ENCODE peak calls at places on chromosomes 2 and 18, in six cellular contexts. One of them, this sample, is unnamed.

GRCh38 chr2:156399950-156400703 is 36.1 kb upstream of the GPD2 start:
- DNase-seq in ecto neural progenitor cell: peak
- DNase-seq in fibroblast of mammary gland: peak
- DNase-seq in WERI-Rb-1: peak
- DNase-seq in caudate nucleus: peak
- DNase-seq in CD4-positive, CD25-positive, alpha-beta regulatory T cell: no peak
- DNase-seq in this sample: peak

GRCh38 chr2:105777071-105777482 is 32.4 kb downstream of the NCK2 start:
- DNase-seq in ecto neural progenitor cell: no peak
- DNase-seq in fibroblast of mammary gland: no peak
- DNase-seq in WERI-Rb-1: no peak
- DNase-seq in caudate nucleus: no peak
- DNase-seq in CD4-positive, CD25-positive, alpha-beta regulatory T cell: no peak
- DNase-seq in this sample: no peak

GRCh38 chr2:215465246-215465645 is 29.4 kb upstream of the FN1 start:
- DNase-seq in ecto neural progenitor cell: no peak
- DNase-seq in fibroblast of mammary gland: no peak
- DNase-seq in WERI-Rb-1: no peak
- DNase-seq in caudate nucleus: no peak
- DNase-seq in CD4-positive, CD25-positive, alpha-beta regulatory T cell: no peak
- DNase-seq in this sample: no peak

GRCh38 chr18:50374170-50374752 is 585 bp upstream of the SKA1 start:
- DNase-seq in ecto neural progenitor cell: no peak
- DNase-seq in fibroblast of mammary gland: no peak
- DNase-seq in WERI-Rb-1: no peak
- DNase-seq in caudate nucleus: no peak
- DNase-seq in CD4-positive, CD25-positive, alpha-beta regulatory T cell: no peak
- DNase-seq in this sample: peak

GRCh38 chr2:119696494-119697030 is 17.6 kb downstream of the TMEM177 start:
- DNase-seq in ecto neural progenitor cell: no peak
- DNase-seq in fibroblast of mammary gland: no peak
- DNase-seq in WERI-Rb-1: no peak
- DNase-seq in caudate nucleus: no peak
- DNase-seq in CD4-positive, CD25-positive, alpha-beta regulatory T cell: no peak
- DNase-seq in this sample: no peak

GRCh38 chr2:108403494-108403893 is 25.7 kb downstream of the SULT1C4 start:
- DNase-seq in ecto neural progenitor cell: peak
- DNase-seq in fibroblast of mammary gland: peak
- DNase-seq in WERI-Rb-1: no peak
- DNase-seq in caudate nucleus: no peak
- DNase-seq in CD4-positive, CD25-positive, alpha-beta regulatory T cell: no peak
- DNase-seq in this sample: no peak

GRCh38 chr2:191180712-191181111 is 29.9 kb upstream of the STAT4 start:
- DNase-seq in ecto neural progenitor cell: no peak
- DNase-seq in fibroblast of mammary gland: peak
- DNase-seq in WERI-Rb-1: no peak
- DNase-seq in caudate nucleus: no peak
- DNase-seq in CD4-positive, CD25-positive, alpha-beta regulatory T cell: no peak
- DNase-seq in this sample: no peak

GRCh38 chr2:30402441-30403182 is 44.4 kb upstream of the LCLAT1 start:
- DNase-seq in ecto neural progenitor cell: no peak
- DNase-seq in fibroblast of mammary gland: no peak
- DNase-seq in WERI-Rb-1: no peak
- DNase-seq in caudate nucleus: no peak
- DNase-seq in CD4-positive, CD25-positive, alpha-beta regulatory T cell: no peak
- DNase-seq in this sample: no peak

GRCh38 chr2:164737612-164738081 is 104.0 kb downstream of the COBLL1 start:
- DNase-seq in ecto neural progenitor cell: peak
- DNase-seq in fibroblast of mammary gland: peak
- DNase-seq in WERI-Rb-1: peak
- DNase-seq in caudate nucleus: no peak
- DNase-seq in CD4-positive, CD25-positive, alpha-beta regulatory T cell: no peak
- DNase-seq in this sample: peak

GRCh38 chr2:120323214-120323613 is 22.7 kb upstream of the INHBB start:
- DNase-seq in ecto neural progenitor cell: no peak
- DNase-seq in fibroblast of mammary gland: peak
- DNase-seq in WERI-Rb-1: no peak
- DNase-seq in caudate nucleus: no peak
- DNase-seq in CD4-positive, CD25-positive, alpha-beta regulatory T cell: no peak
- DNase-seq in this sample: no peak

GRCh38 chr2:1140389-1141003 is 189.8 kb downstream of the SNTG2 start:
- DNase-seq in ecto neural progenitor cell: peak
- DNase-seq in fibroblast of mammary gland: no peak
- DNase-seq in WERI-Rb-1: peak
- DNase-seq in caudate nucleus: no peak
- DNase-seq in CD4-positive, CD25-positive, alpha-beta regulatory T cell: no peak
- DNase-seq in this sample: peak

GRCh38 chr18:48735856-48736255 is 197.0 kb downstream of the CTIF start:
- DNase-seq in ecto neural progenitor cell: no peak
- DNase-seq in fibroblast of mammary gland: no peak
- DNase-seq in WERI-Rb-1: no peak
- DNase-seq in caudate nucleus: no peak
- DNase-seq in CD4-positive, CD25-positive, alpha-beta regulatory T cell: no peak
- DNase-seq in this sample: no peak

GRCh38 chr2:47559079-47559684 is 156.2 kb downstream of the MSH2 start:
- DNase-seq in ecto neural progenitor cell: no peak
- DNase-seq in fibroblast of mammary gland: peak
- DNase-seq in WERI-Rb-1: peak
- DNase-seq in caudate nucleus: no peak
- DNase-seq in CD4-positive, CD25-positive, alpha-beta regulatory T cell: no peak
- DNase-seq in this sample: peak

GRCh38 chr2:231187736-231188505 is 10.5 kb upstream of the ARMC9 start:
- DNase-seq in ecto neural progenitor cell: no peak
- DNase-seq in fibroblast of mammary gland: peak
- DNase-seq in WERI-Rb-1: no peak
- DNase-seq in caudate nucleus: no peak
- DNase-seq in CD4-positive, CD25-positive, alpha-beta regulatory T cell: no peak
- DNase-seq in this sample: no peak

GRCh38 chr2:238974510-238975166 is 126.8 kb downstream of the TWIST2 start:
- DNase-seq in ecto neural progenitor cell: no peak
- DNase-seq in fibroblast of mammary gland: peak
- DNase-seq in WERI-Rb-1: no peak
- DNase-seq in caudate nucleus: no peak
- DNase-seq in CD4-positive, CD25-positive, alpha-beta regulatory T cell: no peak
- DNase-seq in this sample: no peak

GRCh38 chr18:1593091-1593490 is 688.4 kb downstream of the ADCYAP1 start:
- DNase-seq in ecto neural progenitor cell: no peak
- DNase-seq in fibroblast of mammary gland: no peak
- DNase-seq in WERI-Rb-1: no peak
- DNase-seq in caudate nucleus: no peak
- DNase-seq in CD4-positive, CD25-positive, alpha-beta regulatory T cell: no peak
- DNase-seq in this sample: no peak

GRCh38 chr2:36618381-36618780 is 20.4 kb upstream of the FEZ2 start:
- DNase-seq in ecto neural progenitor cell: peak
- DNase-seq in fibroblast of mammary gland: peak
- DNase-seq in WERI-Rb-1: peak
- DNase-seq in caudate nucleus: no peak
- DNase-seq in CD4-positive, CD25-positive, alpha-beta regulatory T cell: no peak
- DNase-seq in this sample: peak